ENCODE peak calls at places on chromosomes 12 and 14, in four cellular contexts. C is nephron progenitor cell; I is adipocyte; P is activated naive CD4-positive, alpha-beta T cell treated with anti-CD3 and anti-CD28 coated beads, Interleukin-2, amount 50 U/mL, for 16 hours. U is an unnamed sample.

GRCh38 chr12:84911331-84912190 is 1.0 kb downstream of the SLC6A15 start:
- DNase-seq in C (peak), I (peak), P (no peak), U (no peak)

GRCh38 chr12:71447691-71448660 is 8.4 kb downstream of the LGR5 start:
- DNase-seq in C (no peak), I (peak), P (no peak), U (no peak)

GRCh38 chr12:67388331-67389163 is 119.4 kb downstream of the CAND1 start:
- DNase-seq in C (peak), I (no peak), P (no peak), U (no peak)

GRCh38 chr12:24414421-24414820 is 465.0 kb upstream of the SOX5 start:
- DNase-seq in C (no peak), I (no peak), P (no peak), U (no peak)

GRCh38 chr14:105315211-105315721 is 718 bp downstream of the PACS2 start:
- DNase-seq in C (peak), I (peak), P (peak), U (no peak)

GRCh38 chr12:132213359-132214160 is 69.3 kb downstream of the NOC4L start:
- DNase-seq in C (no peak), I (no peak), P (no peak), U (no peak)

GRCh38 chr14:104112609-104113571 is 25.5 kb upstream of the KIF26A start:
- DNase-seq in C (peak), I (no peak), P (no peak), U (no peak)

GRCh38 chr14:80388980-80389711 is 177.8 kb upstream of the DIO2 start:
- DNase-seq in C (no peak), I (peak), P (no peak), U (peak)

GRCh38 chr12:104935892-104936291 is 22.2 kb downstream of the SLC41A2 start:
- DNase-seq in C (no peak), I (no peak), P (no peak), U (no peak)

GRCh38 chr12:25323774-25324086 is 73.0 kb upstream of the KRAS start:
- DNase-seq in C (no peak), I (no peak), P (no peak), U (no peak)

GRCh38 chr12:51345681-51346080 is 798 bp downstream of the CELA1 start:
- DNase-seq in C (no peak), I (no peak), P (no peak), U (no peak)